ENCODE peak calls at places on chromosomes 1 and 21, in six cellular contexts. One of them, this sample, is unnamed.

GRCh38 chr1:67726224-67726623 is 41.2 kb downstream of the GADD45A start:
- DNase-seq in GM12865: no peak
- DNase-seq in skeletal muscle cell: no peak
- DNase-seq in body of pancreas: no peak
- DNase-seq in uterus: no peak
- DNase-seq in heart right ventricle: no peak
- DNase-seq in this sample: no peak

GRCh38 chr1:33348194-33348593 is 27.3 kb upstream of the A3GALT2 start:
- DNase-seq in uterus: peak; percentile 42
- DNase-seq in heart right ventricle: no peak
- DNase-seq in GM12865: no peak
- DNase-seq in body of pancreas: no peak
- DNase-seq in skeletal muscle cell: no peak
- DNase-seq in this sample: no peak

GRCh38 chr1:183185941-183186490 is at the start of gene LAMC2:
- DNase-seq in body of pancreas: peak; percentile 74
- DNase-seq in skeletal muscle cell: no peak
- DNase-seq in uterus: peak; percentile 24
- DNase-seq in heart right ventricle: no peak
- DNase-seq in GM12865: no peak
- DNase-seq in this sample: no peak

GRCh38 chr1:203628997-203629508 is 2.4 kb downstream of the ATP2B4 start:
- DNase-seq in skeletal muscle cell: no peak
- DNase-seq in body of pancreas: no peak
- DNase-seq in GM12865: no peak
- DNase-seq in uterus: no peak
- DNase-seq in heart right ventricle: no peak
- DNase-seq in this sample: peak; percentile 30

GRCh38 chr1:168483531-168483930 is 60.3 kb downstream of the XCL2 start:
- DNase-seq in skeletal muscle cell: no peak
- DNase-seq in uterus: no peak
- DNase-seq in heart right ventricle: no peak
- DNase-seq in GM12865: no peak
- DNase-seq in body of pancreas: no peak
- DNase-seq in this sample: no peak

GRCh38 chr1:160130939-160131338 is 15.4 kb downstream of the ATP1A2 start:
- DNase-seq in GM12865: no peak
- DNase-seq in body of pancreas: no peak
- DNase-seq in uterus: no peak
- DNase-seq in heart right ventricle: no peak
- DNase-seq in skeletal muscle cell: no peak
- DNase-seq in this sample: no peak

GRCh38 chr1:17059391-17060128 is 5.7 kb upstream of the SDHB start:
- DNase-seq in body of pancreas: peak; percentile 87
- DNase-seq in uterus: no peak
- DNase-seq in heart right ventricle: peak; percentile 43
- DNase-seq in GM12865: peak; percentile 83
- DNase-seq in skeletal muscle cell: peak; percentile 34
- DNase-seq in this sample: peak; percentile 24

GRCh38 chr1:71964188-71964587 is 318.2 kb downstream of the NEGR1 start:
- DNase-seq in uterus: no peak
- DNase-seq in GM12865: no peak
- DNase-seq in heart right ventricle: no peak
- DNase-seq in skeletal muscle cell: no peak
- DNase-seq in body of pancreas: no peak
- DNase-seq in this sample: no peak

GRCh38 chr21:41411449-41412089 is 14.5 kb upstream of the MX1 start:
- DNase-seq in body of pancreas: peak; percentile 38
- DNase-seq in GM12865: peak; percentile 71
- DNase-seq in skeletal muscle cell: no peak
- DNase-seq in uterus: no peak
- DNase-seq in heart right ventricle: no peak
- DNase-seq in this sample: no peak

GRCh38 chr21:38645282-38645681 is 147.0 kb upstream of the ERG start:
- DNase-seq in GM12865: no peak
- DNase-seq in heart right ventricle: no peak
- DNase-seq in body of pancreas: no peak
- DNase-seq in uterus: no peak
- DNase-seq in skeletal muscle cell: peak; percentile 79
- DNase-seq in this sample: no peak

GRCh38 chr1:9559673-9560072 is 20.4 kb downstream of the SLC25A33 start:
- DNase-seq in uterus: no peak
- DNase-seq in body of pancreas: no peak
- DNase-seq in heart right ventricle: no peak
- DNase-seq in GM12865: no peak
- DNase-seq in skeletal muscle cell: no peak
- DNase-seq in this sample: peak; percentile 46

GRCh38 chr1:36257375-36257767 is 33.1 kb downstream of the THRAP3 start:
- DNase-seq in skeletal muscle cell: no peak
- DNase-seq in body of pancreas: no peak
- DNase-seq in uterus: no peak
- DNase-seq in GM12865: peak; percentile 16
- DNase-seq in heart right ventricle: no peak
- DNase-seq in this sample: no peak

GRCh38 chr1:200096774-200097173 is 69.3 kb downstream of the NR5A2 start:
- DNase-seq in GM12865: peak; percentile 48
- DNase-seq in skeletal muscle cell: no peak
- DNase-seq in body of pancreas: no peak
- DNase-seq in heart right ventricle: no peak
- DNase-seq in uterus: no peak
- DNase-seq in this sample: no peak

GRCh38 chr1:84223751-84224432 is 77.6 kb upstream of the SAMD13 start:
- DNase-seq in GM12865: no peak
- DNase-seq in uterus: no peak
- DNase-seq in body of pancreas: no peak
- DNase-seq in skeletal muscle cell: no peak
- DNase-seq in heart right ventricle: no peak
- DNase-seq in this sample: no peak

GRCh38 chr21:29114765-29115164 is 15.7 kb upstream of the MAP3K7CL start:
- DNase-seq in heart right ventricle: no peak
- DNase-seq in uterus: no peak
- DNase-seq in skeletal muscle cell: peak; percentile 75
- DNase-seq in body of pancreas: no peak
- DNase-seq in GM12865: no peak
- DNase-seq in this sample: no peak

GRCh38 chr21:38032402-38032801 is 116.1 kb upstream of the KCNJ6 start:
- DNase-seq in body of pancreas: no peak
- DNase-seq in GM12865: no peak
- DNase-seq in heart right ventricle: no peak
- DNase-seq in uterus: no peak
- DNase-seq in skeletal muscle cell: no peak
- DNase-seq in this sample: no peak

GRCh38 chr1:156664046-156664948 is 12.9 kb downstream of the NES start:
- DNase-seq in body of pancreas: no peak
- DNase-seq in heart right ventricle: no peak
- DNase-seq in uterus: peak; percentile 31
- DNase-seq in skeletal muscle cell: peak; percentile 46
- DNase-seq in GM12865: no peak
- DNase-seq in this sample: no peak

DNA sequence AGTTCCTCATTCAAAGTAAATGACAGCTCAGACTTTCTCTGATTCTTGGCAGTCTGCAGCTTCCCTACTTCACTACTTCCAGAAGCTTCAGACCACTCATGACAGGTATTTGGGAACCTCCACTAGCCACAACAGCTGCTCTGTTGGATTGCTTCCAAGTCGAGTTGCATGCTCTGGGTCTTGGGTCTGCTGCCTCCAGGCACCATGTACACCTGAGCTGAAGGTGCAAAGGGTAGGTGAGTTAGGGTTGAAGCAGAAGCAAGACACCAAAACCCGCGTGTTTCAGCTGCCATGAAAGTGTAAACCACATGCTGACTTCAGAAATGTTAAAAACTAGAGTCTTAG is 62.7 kb downstream of the ZNF684 start:
- DNase-seq in skeletal muscle cell: no peak
- DNase-seq in heart right ventricle: no peak
- DNase-seq in uterus: no peak
- DNase-seq in GM12865: no peak
- DNase-seq in body of pancreas: no peak
- DNase-seq in this sample: no peak
- H3K4me3 ChIP-seq in skeletal muscle cell: no peak overlapping the region
- H3K4me3 ChIP-seq in heart right ventricle: no peak overlapping the region
- H3K4me3 ChIP-seq in uterus: no peak overlapping the region
- H3K4me3 ChIP-seq in GM12865: no peak overlapping the region
- H3K4me3 ChIP-seq in body of pancreas: no peak overlapping the region
- H3K4me3 ChIP-seq in this sample: no peak overlapping the region

DNA sequence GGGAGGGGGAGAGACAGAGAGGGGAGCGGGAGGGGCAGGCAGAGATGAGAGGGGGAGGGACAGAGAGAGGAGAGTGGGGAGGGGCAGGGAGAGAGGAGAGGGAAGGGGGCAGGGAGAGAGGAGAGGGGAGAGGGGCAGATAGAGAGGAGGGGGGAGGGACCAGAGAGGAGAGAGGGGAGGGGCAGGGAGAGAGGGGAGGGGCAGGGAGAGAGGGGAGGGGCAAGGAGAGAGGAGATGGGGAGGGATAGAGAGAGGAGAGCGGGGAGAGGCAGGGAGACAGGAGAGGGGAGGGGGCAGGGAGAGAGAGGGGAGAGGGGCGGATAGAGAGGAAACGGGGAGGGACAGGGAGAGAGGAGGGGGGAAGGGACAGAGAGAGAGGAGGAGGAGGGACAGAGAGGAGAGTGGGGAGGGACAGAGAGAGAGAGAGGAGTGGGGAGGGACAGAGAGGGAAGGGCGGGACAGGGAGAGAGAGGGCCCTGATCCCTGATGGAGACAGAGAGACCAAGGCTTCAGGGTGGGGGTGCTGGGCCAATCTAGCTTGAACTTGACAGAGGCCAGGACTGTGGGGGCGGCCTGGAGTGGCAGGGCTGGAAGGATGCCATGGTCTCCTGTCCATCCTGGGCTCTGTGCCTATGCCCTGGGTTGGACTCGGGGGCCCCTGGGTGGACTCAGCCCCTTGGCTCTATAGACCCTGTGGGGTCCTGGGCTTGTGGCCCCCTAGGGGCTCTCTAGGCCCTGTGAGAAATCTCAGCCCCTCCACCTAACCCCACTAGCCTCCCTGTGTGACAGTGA is 43.6 kb downstream of the DMRTB1 start:
- DNase-seq in uterus: no peak
- DNase-seq in heart right ventricle: no peak
- DNase-seq in GM12865: no peak
- DNase-seq in skeletal muscle cell: no peak
- DNase-seq in body of pancreas: no peak
- DNase-seq in this sample: no peak
- H3K4me3 ChIP-seq in uterus: no peak overlapping the region
- H3K4me3 ChIP-seq in heart right ventricle: no peak overlapping the region
- H3K4me3 ChIP-seq in GM12865: no peak overlapping the region
- H3K4me3 ChIP-seq in skeletal muscle cell: no peak overlapping the region
- H3K4me3 ChIP-seq in body of pancreas: no peak overlapping the region
- H3K4me3 ChIP-seq in this sample: no peak overlapping the region

GRCh38 chr1:26543444-26543835 is 13.9 kb downstream of the RPS6KA1 start:
- DNase-seq in body of pancreas: no peak
- DNase-seq in GM12865: no peak
- DNase-seq in heart right ventricle: no peak
- DNase-seq in uterus: no peak
- DNase-seq in skeletal muscle cell: no peak
- DNase-seq in this sample: no peak
- H3K4me3 ChIP-seq in body of pancreas: no peak overlapping the region
- H3K4me3 ChIP-seq in GM12865: peak overlapping the region; percentile 50
- H3K4me3 ChIP-seq in heart right ventricle: peak overlapping the region; percentile 19
- H3K4me3 ChIP-seq in uterus: no peak overlapping the region
- H3K4me3 ChIP-seq in skeletal muscle cell: no peak overlapping the region
- H3K4me3 ChIP-seq in this sample: no peak overlapping the region

GRCh38 chr1:39789571-39790110 is 976 bp upstream of the BMP8B start:
- DNase-seq in body of pancreas: no peak
- DNase-seq in heart right ventricle: no peak
- DNase-seq in GM12865: no peak
- DNase-seq in uterus: no peak
- DNase-seq in skeletal muscle cell: no peak
- DNase-seq in this sample: no peak

GRCh38 chr1:39791838-39792237 is 3.2 kb upstream of the BMP8B start:
- DNase-seq in GM12865: no peak
- DNase-seq in heart right ventricle: no peak
- DNase-seq in skeletal muscle cell: no peak
- DNase-seq in uterus: no peak
- DNase-seq in body of pancreas: no peak
- DNase-seq in this sample: no peak

GRCh38 chr1:39788758-39789570 is at the start of gene BMP8B:
- DNase-seq in heart right ventricle: peak; percentile 36
- DNase-seq in GM12865: peak; percentile 83
- DNase-seq in skeletal muscle cell: no peak
- DNase-seq in body of pancreas: peak; percentile 77
- DNase-seq in uterus: no peak
- DNase-seq in this sample: peak; percentile 28

GRCh38 chr1:39788426-39788757 is 273 bp downstream of the BMP8B start:
- DNase-seq in GM12865: no peak
- DNase-seq in skeletal muscle cell: no peak
- DNase-seq in body of pancreas: no peak
- DNase-seq in uterus: no peak
- DNase-seq in heart right ventricle: no peak
- DNase-seq in this sample: no peak

GRCh38 chr1:39787468-39787867 is 1.2 kb downstream of the BMP8B start:
- DNase-seq in body of pancreas: no peak
- DNase-seq in GM12865: no peak
- DNase-seq in heart right ventricle: no peak
- DNase-seq in skeletal muscle cell: no peak
- DNase-seq in uterus: no peak
- DNase-seq in this sample: no peak
- H3K4me3 ChIP-seq in body of pancreas: no peak overlapping the region
- H3K4me3 ChIP-seq in GM12865: no peak overlapping the region
- H3K4me3 ChIP-seq in heart right ventricle: peak overlapping the region; percentile 8
- H3K4me3 ChIP-seq in skeletal muscle cell: no peak overlapping the region
- H3K4me3 ChIP-seq in uterus: no peak overlapping the region
- H3K4me3 ChIP-seq in this sample: no peak overlapping the region

GRCh38 chr1:93690341-93690740 is 8.7 kb upstream of the BCAR3 start:
- DNase-seq in heart right ventricle: no peak
- DNase-seq in body of pancreas: no peak
- DNase-seq in uterus: no peak
- DNase-seq in skeletal muscle cell: no peak
- DNase-seq in GM12865: no peak
- DNase-seq in this sample: no peak
- H3K4me3 ChIP-seq in heart right ventricle: no peak overlapping the region
- H3K4me3 ChIP-seq in body of pancreas: no peak overlapping the region
- H3K4me3 ChIP-seq in uterus: no peak overlapping the region
- H3K4me3 ChIP-seq in skeletal muscle cell: no peak overlapping the region
- H3K4me3 ChIP-seq in GM12865: no peak overlapping the region
- H3K4me3 ChIP-seq in this sample: no peak overlapping the region

GRCh38 chr1:2050793-2051682 is 827 bp downstream of the PRKCZ start:
- DNase-seq in heart right ventricle: no peak
- DNase-seq in uterus: no peak
- DNase-seq in body of pancreas: no peak
- DNase-seq in GM12865: no peak
- DNase-seq in skeletal muscle cell: no peak
- DNase-seq in this sample: peak; percentile 16
- H3K4me3 ChIP-seq in heart right ventricle: peak overlapping the region; percentile 64
- H3K4me3 ChIP-seq in uterus: no peak overlapping the region
- H3K4me3 ChIP-seq in body of pancreas: peak overlapping the region; percentile 37
- H3K4me3 ChIP-seq in GM12865: no peak overlapping the region
- H3K4me3 ChIP-seq in skeletal muscle cell: no peak overlapping the region
- H3K4me3 ChIP-seq in this sample: peak overlapping the region; percentile 6

GRCh38 chr1:219928791-219929118 is 398 bp upstream of the SLC30A10 start:
- DNase-seq in uterus: no peak
- DNase-seq in heart right ventricle: no peak
- DNase-seq in body of pancreas: no peak
- DNase-seq in GM12865: no peak
- DNase-seq in skeletal muscle cell: no peak
- DNase-seq in this sample: no peak
- H3K4me3 ChIP-seq in uterus: no peak overlapping the region
- H3K4me3 ChIP-seq in heart right ventricle: peak overlapping the region; percentile 48
- H3K4me3 ChIP-seq in body of pancreas: no peak overlapping the region
- H3K4me3 ChIP-seq in GM12865: no peak overlapping the region
- H3K4me3 ChIP-seq in skeletal muscle cell: peak overlapping the region; percentile 48
- H3K4me3 ChIP-seq in this sample: no peak overlapping the region